ENCODE peak calls at places on chromosomes 5 and 9, in ten cellular contexts. M is smooth muscle cell of the brain vasculature; E is stimulated activated naive CD8-positive, alpha-beta T cell treated with anti-CD3 and anti-CD28 coated beads, Interleukin-15, Interleukin-2, amounts not matched to agents 100 U/mL and 50 U/mL, for 24 hours; R is PC-3; V is mucosa of gallbladder; D is H9; L is midbrain; A is AG10803; U is activated CD4-positive, alpha-beta T cell treated with anti-CD3 and anti-CD28 coated beads, Interleukin-2, amount 50 U/mL, for 24 hours; K is stimulated activated CD8-positive, alpha-beta memory T cell treated with anti-CD3 and anti-CD28 coated beads, Interleukin-15, amount 100 ng/mL, for 48 hours. F is an unnamed sample.

GRCh38 chr5:168219515-168220410 is 71.7 kb upstream of the WWC1 start:
- DNase-seq in U (peak), D (peak), V (peak), R (peak), L (peak), K (no peak), M (peak), A (peak), E (peak), F (no peak)

GRCh38 chr9:128787583-128788156 is 617 bp downstream of the TBC1D13 start:
- DNase-seq in U (no peak), M (no peak), V (no peak), R (peak), D (no peak), K (no peak), L (no peak), E (peak), A (no peak), F (no peak)

GRCh38 chr5:146447734-146448380 is 724 bp downstream of the TCERG1 start:
- DNase-seq in V (no peak), A (peak), L (no peak), D (no peak), R (peak), M (no peak), K (peak), U (peak), E (peak), F (no peak)

GRCh38 chr5:132754111-132754510 is 6.9 kb downstream of the CCNI2 start:
- DNase-seq in R (no peak), A (no peak), U (no peak), L (no peak), E (no peak), V (no peak), M (no peak), D (no peak), K (no peak), F (no peak)

GRCh38 chr5:98296426-98296825 is 477.0 kb upstream of the RGMB start:
- DNase-seq in R (peak), M (no peak), V (no peak), K (no peak), U (no peak), D (no peak), A (peak), L (no peak), E (no peak), F (no peak)

GRCh38 chr9:125908138-125908537 is 161.0 kb downstream of the PBX3 start:
- DNase-seq in K (no peak), R (no peak), D (no peak), U (no peak), E (no peak), A (no peak), L (no peak), V (no peak), M (no peak), F (no peak)

GRCh38 chr5:589588-589987 is 22.6 kb upstream of the CEP72 start:
- DNase-seq in M (no peak), D (no peak), A (no peak), K (no peak), V (no peak), R (no peak), U (no peak), E (no peak), L (no peak), F (no peak)

GRCh38 chr5:153672347-153673090 is 182.0 kb downstream of the GRIA1 start:
- DNase-seq in L (no peak), D (no peak), M (no peak), V (no peak), A (peak), K (no peak), R (no peak), E (no peak), U (no peak), F (no peak)

GRCh38 chr5:67004730-67005350 is 191.8 kb downstream of the CD180 start:
- DNase-seq in V (no peak), M (no peak), L (no peak), K (no peak), D (peak), R (no peak), U (no peak), A (no peak), E (no peak), F (no peak)

GRCh38 chr9:19049872-19050636 is 827 bp downstream of the RRAGA start:
- DNase-seq in E (peak), R (peak), U (no peak), V (no peak), D (no peak), K (no peak), L (peak), A (peak), M (peak), F (no peak)

GRCh38 chr9:129822825-129823162 is 1.1 kb downstream of the TOR1A start:
- DNase-seq in D (no peak), K (no peak), A (peak), V (no peak), L (no peak), E (no peak), U (no peak), M (no peak), R (no peak), F (no peak)

GRCh38 chr9:6549106-6549505 is 96.4 kb downstream of the GLDC start:
- DNase-seq in L (no peak), A (no peak), R (no peak), D (no peak), E (no peak), V (no peak), U (no peak), K (no peak), M (no peak), F (no peak)

GRCh38 chr9:99231708-99232107 is 9.6 kb downstream of the SEC61B start:
- DNase-seq in E (peak), A (peak), V (no peak), L (no peak), K (no peak), U (no peak), D (no peak), M (no peak), R (peak), F (no peak)

GRCh38 chr5:107505763-107506534 is 164.8 kb downstream of the EFNA5 start:
- DNase-seq in R (no peak), K (no peak), E (no peak), D (no peak), L (no peak), U (no peak), A (no peak), M (no peak), V (no peak), F (no peak)

GRCh38 chr5:142109356-142110045 is 922 bp downstream of the NDFIP1 start:
- DNase-seq in R (peak), A (peak), U (peak), L (peak), E (no peak), V (no peak), D (no peak), K (no peak), M (no peak), F (no peak)

GRCh38 chr9:115591584-115591984 is 473.6 kb upstream of the TNC start:
- DNase-seq in A (peak), E (no peak), U (no peak), V (peak), R (peak), K (no peak), D (peak), M (peak), L (peak), F (no peak)

GRCh38 chr5:74227081-74227480 is 413.4 kb downstream of the ENC1 start:
- DNase-seq in V (no peak), U (no peak), D (no peak), A (no peak), M (no peak), E (no peak), L (no peak), R (no peak), K (no peak), F (no peak)

GRCh38 chr9:87868175-87868574 is 14.5 kb upstream of the SPATA31E1 start:
- DNase-seq in M (no peak), K (no peak), V (no peak), L (no peak), U (no peak), A (no peak), E (no peak), D (no peak), R (no peak), F (no peak)

GRCh38 chr9:104245925-104246324 is 151.8 kb downstream of the SMC2 start:
- DNase-seq in A (no peak), R (no peak), M (no peak), L (no peak), D (no peak), U (no peak), K (no peak), V (no peak), E (no peak), F (no peak)

GRCh38 chr9:98602839-98603238 is 105.9 kb downstream of the GABBR2 start:
- DNase-seq in M (no peak), U (no peak), K (no peak), D (no peak), R (no peak), E (no peak), V (no peak), L (no peak), A (no peak), F (no peak)

F was measured in omental fat pad.